ENCODE peak calls at places on chromosomes 3 and 15, in five cellular contexts. Y, L, G, S and H are unnamed samples.

GRCh38 chr15:50452927-50453326 is 28.7 kb downstream of the USP8 start:
- DNase-seq in Y (no peak), L (no peak), G (no peak), S (no peak), H (no peak)

GRCh38 chr15:65258370-65258769 is 28.3 kb downstream of the PARP16 start:
- DNase-seq in Y (no peak), L (no peak), G (no peak), S (no peak), H (no peak)

GRCh38 chr3:159238646-159239045 is 436.8 kb downstream of the MFSD1 start:
- DNase-seq in Y (no peak), L (no peak), G (no peak), S (no peak), H (no peak)

GRCh38 chr15:38128389-38128788 is 124.2 kb upstream of the SPRED1 start:
- DNase-seq in Y (no peak), L (no peak), G (no peak), S (no peak), H (no peak)

GRCh38 chr3:113439576-113439975 is 1.7 kb downstream of the CFAP44 start:
- DNase-seq in Y (no peak), L (no peak), G (no peak), S (no peak), H (no peak)

GRCh38 chr3:149579838-149580542 is 77.8 kb downstream of the WWTR1 start:
- DNase-seq in Y (peak; percentile 86), L (no peak), G (no peak), S (no peak), H (no peak)

GRCh38 chr3:177039875-177040274 is 157.4 kb downstream of the TBL1XR1 start:
- DNase-seq in Y (no peak), L (no peak), G (no peak), S (no peak), H (no peak)

GRCh38 chr15:47244361-47244760 is 472.9 kb upstream of the SEMA6D start:
- DNase-seq in Y (no peak), L (no peak), G (no peak), S (no peak), H (no peak)

GRCh38 chr3:49654955-49655556 is 19.1 kb upstream of the APEH start:
- DNase-seq in Y (no peak), L (no peak), G (no peak), S (no peak), H (no peak)

GRCh38 chr3:126081618-126082333 is 2.1 kb downstream of the SLC41A3 start:
- DNase-seq in Y (peak; percentile 48), L (peak; percentile 29), G (no peak), S (peak; percentile 13), H (no peak)

GRCh38 chr3:197256836-197257444 is 41.5 kb downstream of the DLG1 start:
- DNase-seq in Y (peak; percentile 39), L (peak; percentile 41), G (no peak), S (peak; percentile 53), H (no peak)

GRCh38 chr15:98760975-98761374 is 112.6 kb downstream of the IGF1R start:
- DNase-seq in Y (no peak), L (no peak), G (no peak), S (no peak), H (no peak)

GRCh38 chr15:94229591-94230365 is 1.6 kb upstream of the MCTP2 start:
- DNase-seq in Y (no peak), L (no peak), G (no peak), S (no peak), H (peak; percentile 70)

GRCh38 chr3:151580592-151580991 is 119.7 kb upstream of the IGSF10 start:
- DNase-seq in Y (no peak), L (no peak), G (no peak), S (no peak), H (no peak)

GRCh38 chr15:77107068-77107467 is 36.2 kb upstream of the TSPAN3 start:
- DNase-seq in Y (no peak), L (no peak), G (no peak), S (no peak), H (no peak)

GRCh38 chr3:70992131-70992530 is 591.4 kb downstream of the FOXP1 start:
- DNase-seq in Y (no peak), L (no peak), G (no peak), S (no peak), H (no peak)

GRCh38 chr15:70132571-70132970 is 34.9 kb upstream of the TLE3 start:
- DNase-seq in Y (no peak), L (no peak), G (no peak), S (no peak), H (no peak)

GRCh38 chr3:32961189-32961715 is 9.8 kb downstream of the CCR4 start:
- DNase-seq in Y (no peak), L (no peak), G (peak; percentile 30), S (no peak), H (no peak)

GRCh38 chr15:37934340-37934739 is at the start of gene TMCO5A:
- DNase-seq in Y (no peak), L (no peak), G (no peak), S (no peak), H (no peak)

GRCh38 chr15:28885289-28885629 is 515 bp upstream of the APBA2 start:
- DNase-seq in Y (no peak), L (no peak), G (no peak), S (no peak), H (no peak)

GRCh38 chr3:69282191-69282590 is 103.7 kb downstream of the FRMD4B start:
- DNase-seq in Y (no peak), L (no peak), G (no peak), S (no peak), H (no peak)

GRCh38 chr3:171736556-171736955 is 73.7 kb downstream of the PLD1 start:
- DNase-seq in Y (no peak), L (peak; percentile 9), G (no peak), S (no peak), H (no peak)

GRCh38 chr15:27899583-27900295 is 199.4 kb downstream of the OCA2 start:
- DNase-seq in Y (no peak), L (no peak), G (no peak), S (no peak), H (no peak)

GRCh38 chr3:114178770-114179368 is at the start of gene DRD3:
- DNase-seq in Y (no peak), L (no peak), G (peak; percentile 63), S (peak; percentile 21), H (no peak)

GRCh38 chr3:28294667-28295413 is 53.4 kb downstream of the CMC1 start:
- DNase-seq in Y (no peak), L (no peak), G (no peak), S (no peak), H (no peak)

GRCh38 chr15:70569139-70569717 is 194.1 kb downstream of the UACA start:
- DNase-seq in Y (peak; percentile 73), L (peak; percentile 68), G (no peak), S (peak; percentile 5), H (no peak)

GRCh38 chr3:40381904-40382616 is 4.9 kb upstream of the ENTPD3 start:
- DNase-seq in Y (no peak), L (no peak), G (no peak), S (no peak), H (no peak)

DNA sequence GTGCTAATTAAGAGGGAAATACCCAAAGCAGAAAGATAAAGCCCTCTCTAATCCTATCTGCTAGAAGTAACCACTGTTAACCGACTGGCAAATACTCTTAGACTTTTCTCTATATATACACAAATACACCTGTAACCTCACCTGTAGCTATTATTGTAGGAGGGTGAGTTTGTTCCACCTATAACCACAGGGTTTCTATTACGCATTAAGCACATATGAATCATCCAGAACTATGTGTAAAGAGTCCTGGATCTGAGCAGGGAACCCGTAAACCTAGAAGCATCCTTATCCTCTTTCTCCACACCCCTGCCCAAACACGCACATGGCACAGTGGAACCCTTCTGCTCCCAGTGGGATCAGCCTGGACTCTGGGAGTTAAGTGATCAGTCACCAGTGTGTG is 172.8 kb upstream of the C2CD4B start:
- DNase-seq in Y (no peak), L (no peak), G (no peak), S (no peak), H (no peak)
- TF ChIP-seq ZNF274 in Y (no peak), L (no peak), G (no peak), S (no peak), H (no peak)

GRCh38 chr15:88649753-88650551 is 11.1 kb downstream of the ISG20 start:
- DNase-seq in Y (no peak), L (no peak), G (peak; percentile 50), S (no peak), H (no peak)

GRCh38 chr15:88650556-88650955 is 11.7 kb downstream of the ISG20 start:
- DNase-seq in Y (no peak), L (no peak), G (no peak), S (no peak), H (no peak)

GRCh38 chr15:88648357-88649214 is 9.8 kb downstream of the ISG20 start:
- DNase-seq in Y (no peak), L (no peak), G (peak; percentile 36), S (no peak), H (no peak)

GRCh38 chr15:88647362-88648105 is 8.7 kb downstream of the ISG20 start:
- DNase-seq in Y (no peak), L (no peak), G (peak; percentile 40), S (no peak), H (no peak)

DNA sequence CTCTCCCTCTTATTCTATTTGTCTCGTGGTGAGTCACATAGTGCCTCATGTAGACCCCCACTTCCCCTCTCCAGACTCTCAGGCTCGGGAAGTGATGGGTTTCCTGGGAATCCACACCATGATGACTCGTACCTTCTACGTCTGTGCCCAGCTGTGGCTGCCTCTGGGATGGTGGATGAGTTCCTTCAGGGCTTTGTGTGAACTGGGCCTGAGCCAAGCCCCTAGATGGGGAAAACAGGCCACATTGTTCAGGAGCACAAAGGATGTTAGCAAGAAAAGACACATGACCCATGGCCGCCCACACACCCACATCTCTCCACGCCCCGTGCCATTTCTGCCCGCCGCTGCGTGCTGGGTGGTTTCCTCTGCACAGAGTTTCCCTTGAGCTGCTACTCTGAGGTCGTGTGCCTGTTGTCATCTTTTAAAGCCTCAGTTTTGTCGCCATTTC is 10.5 kb downstream of the ISG20 start:
- DNase-seq in Y (peak; percentile 34), L (peak; percentile 41), G (no peak), S (no peak), H (no peak)
- TF ChIP-seq RAD21 in Y (no peak), L (no peak), G (no peak), S (no peak), H (no peak)

GRCh38 chr15:92653836-92654524 is 1.6 kb downstream of the FAM174B start:
- DNase-seq in Y (no peak), L (peak; percentile 10), G (peak; percentile 45), S (no peak), H (no peak)
- TF ChIP-seq ZNF274 in Y (no peak), L (no peak), G (no peak), S (no peak), H (no peak)

GRCh38 chr15:73120269-73120668 is 68.0 kb downstream of the NEO1 start:
- DNase-seq in Y (no peak), L (no peak), G (no peak), S (no peak), H (no peak)

GRCh38 chr15:73127302-73127936 is 75.2 kb downstream of the NEO1 start:
- DNase-seq in Y (peak; percentile 18), L (peak; percentile 33), G (peak; percentile 55), S (peak; percentile 51), H (peak; percentile 7)

GRCh38 chr15:73130830-73131229 is 78.6 kb downstream of the NEO1 start:
- DNase-seq in Y (no peak), L (no peak), G (no peak), S (no peak), H (no peak)

GRCh38 chr15:73125219-73125618 is 73.0 kb downstream of the NEO1 start:
- DNase-seq in Y (no peak), L (no peak), G (no peak), S (no peak), H (no peak)
- TF ChIP-seq RAD21 in Y (no peak), L (no peak), G (no peak), S (no peak), H (no peak)